ENCODE peak calls at places on chromosomes 6 and 20, in eight cellular contexts. M, A, C, X, J, P, G and I are unnamed samples.

GRCh38 chr6:815348-815738 is 122.4 kb upstream of the EXOC2 start:
- DNase-seq in C (no peak), X (peak; percentile 24), A (no peak), G (no peak), J (no peak), M (no peak), P (no peak), I (no peak)

GRCh38 chr20:62346398-62347150 is 20.5 kb downstream of the LAMA5 start:
- DNase-seq in X (no peak), J (no peak), G (peak; percentile 11), A (no peak), P (no peak), C (no peak), M (no peak), I (no peak)

GRCh38 chr6:31572041-31572911 is at the start of gene LTA:
- DNase-seq in A (no peak), G (no peak), X (no peak), P (no peak), J (no peak), C (no peak), M (no peak), I (no peak)

GRCh38 chr6:115091461-115091860 is 748.6 kb upstream of the HS3ST5 start:
- DNase-seq in M (no peak), C (no peak), J (no peak), G (no peak), A (no peak), P (no peak), X (peak; percentile 19), I (no peak)

GRCh38 chr6:149334201-149334600 is 16.7 kb downstream of the TAB2 start:
- DNase-seq in P (no peak), G (no peak), C (no peak), J (no peak), X (no peak), M (no peak), A (no peak), I (no peak)

GRCh38 chr6:145887969-145888368 is 73.4 kb upstream of the FBXO30 start:
- DNase-seq in J (peak; percentile 32), A (no peak), G (no peak), M (no peak), P (no peak), C (peak; percentile 15), X (peak; percentile 8), I (peak; percentile 42)

GRCh38 chr6:113980937-113981554 is 10.1 kb upstream of the HDAC2 start:
- DNase-seq in M (no peak), C (no peak), A (no peak), G (no peak), J (no peak), X (peak; percentile 85), P (no peak), I (no peak)

GRCh38 chr20:34181484-34181883 is 59.7 kb upstream of the ASIP start:
- DNase-seq in A (no peak), P (no peak), J (no peak), C (no peak), M (no peak), X (no peak), G (no peak), I (no peak)

GRCh38 chr20:14882157-14882556 is 544.7 kb upstream of the FLRT3 start:
- DNase-seq in M (no peak), X (no peak), J (no peak), P (no peak), C (no peak), G (no peak), A (no peak), I (no peak)

GRCh38 chr6:96947055-96947454 is 22.5 kb downstream of the KLHL32 start:
- DNase-seq in A (no peak), G (no peak), J (no peak), X (no peak), C (no peak), P (no peak), M (no peak), I (no peak)

GRCh38 chr6:1247058-1247457 is 64.8 kb upstream of the FOXQ1 start:
- DNase-seq in A (no peak), X (no peak), P (no peak), J (no peak), M (no peak), G (no peak), C (no peak), I (no peak)

GRCh38 chr6:53593001-53593488 is 48.1 kb upstream of the GCLC start:
- DNase-seq in X (no peak), G (no peak), A (no peak), P (no peak), C (no peak), M (no peak), J (peak; percentile 37), I (no peak)

GRCh38 chr6:35035481-35036030 is 105.6 kb downstream of the TCP11 start:
- DNase-seq in G (no peak), A (no peak), C (no peak), M (peak; percentile 11), P (no peak), J (no peak), X (no peak), I (no peak)

GRCh38 chr6:35036059-35036827 is 104.9 kb downstream of the TCP11 start:
- DNase-seq in J (no peak), X (no peak), P (peak; percentile 24), A (no peak), M (peak; percentile 5), C (no peak), G (no peak), I (no peak)

GRCh38 chr6:35036828-35037095 is 104.4 kb downstream of the TCP11 start:
- DNase-seq in J (no peak), P (no peak), M (no peak), X (no peak), A (no peak), C (no peak), G (no peak), I (no peak)

GRCh38 chr6:35033683-35034082 is 107.5 kb downstream of the TCP11 start:
- DNase-seq in J (no peak), X (no peak), M (no peak), C (no peak), P (no peak), G (no peak), A (no peak), I (no peak)

GRCh38 chr6:35034411-35035171 is 106.5 kb downstream of the TCP11 start:
- DNase-seq in X (peak; percentile 49), A (no peak), J (no peak), M (peak; percentile 50), G (peak; percentile 53), P (peak; percentile 77), C (peak; percentile 71), I (peak; percentile 79)
- H3K4me1 ChIP-seq in X (peaks cover 14% of the 10 kb centered on the region), A (peaks cover 37% of the 10 kb centered on the region), J (peaks cover 32% of the 10 kb centered on the region), M (no peaks in the 10 kb centered on the region), G (peaks cover 28% of the 10 kb centered on the region), P (peaks cover 49% of the 10 kb centered on the region), C (peaks cover 94% of the 10 kb centered on the region), I (peaks cover 9% of the 10 kb centered on the region)

GRCh38 chr6:15907914-15908518 is 220.9 kb upstream of the MYLIP start:
- DNase-seq in X (peak; percentile 37), M (no peak), A (no peak), C (no peak), G (no peak), P (no peak), J (no peak), I (no peak)
- H3K4me1 ChIP-seq in X (peaks cover 4% of the 10 kb centered on the region), M (no peaks in the 10 kb centered on the region), A (peaks cover 12% of the 10 kb centered on the region), C (peaks cover 7% of the 10 kb centered on the region), G (no peaks in the 10 kb centered on the region), P (peaks cover 12% of the 10 kb centered on the region), J (no peaks in the 10 kb centered on the region), I (no peaks in the 10 kb centered on the region)

DNA sequence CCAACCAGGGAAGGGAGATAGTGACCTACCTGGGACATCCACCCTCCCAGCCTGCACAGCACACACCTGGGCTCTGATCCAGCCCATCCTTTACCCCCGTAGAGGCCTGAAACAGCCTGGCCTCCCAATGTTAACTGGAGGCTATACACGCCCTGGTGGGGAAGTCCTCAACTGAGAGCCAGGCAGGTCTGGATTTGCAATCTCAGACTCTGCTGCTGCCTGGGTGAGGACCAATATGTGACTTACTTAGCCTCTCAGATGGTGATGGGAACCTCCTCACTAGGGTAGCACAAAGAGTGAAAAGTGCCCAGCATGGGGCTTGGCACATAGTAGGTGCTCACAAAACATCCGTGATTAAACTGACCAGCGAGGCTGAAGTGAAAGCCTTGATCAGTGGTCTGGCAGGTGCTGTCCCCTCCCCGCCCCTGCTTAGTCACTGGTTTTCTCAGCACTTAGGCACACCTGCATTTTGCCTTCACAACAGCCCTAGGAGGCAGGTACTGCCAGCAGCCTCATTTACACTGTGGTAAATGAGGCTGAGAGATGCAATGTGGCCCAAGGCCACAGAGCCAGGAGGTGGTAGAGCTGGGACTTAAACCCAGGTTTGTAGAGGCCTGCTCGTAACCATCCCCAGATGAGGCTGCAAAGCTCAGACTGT is 12.4 kb downstream of the PEDS1 start:
- DNase-seq in M (no peak), C (no peak), X (no peak), J (no peak), G (no peak), P (no peak), A (no peak), I (no peak)
- H3K4me1 ChIP-seq in M (no peaks in the 10 kb centered on the region), C (peaks cover 95% of the 10 kb centered on the region), X (no peaks in the 10 kb centered on the region), J (peaks cover 40% of the 10 kb centered on the region), G (peaks cover 52% of the 10 kb centered on the region), P (peaks cover 93% of the 10 kb centered on the region), A (peaks cover 77% of the 10 kb centered on the region), I (no peaks in the 10 kb centered on the region)

DNA sequence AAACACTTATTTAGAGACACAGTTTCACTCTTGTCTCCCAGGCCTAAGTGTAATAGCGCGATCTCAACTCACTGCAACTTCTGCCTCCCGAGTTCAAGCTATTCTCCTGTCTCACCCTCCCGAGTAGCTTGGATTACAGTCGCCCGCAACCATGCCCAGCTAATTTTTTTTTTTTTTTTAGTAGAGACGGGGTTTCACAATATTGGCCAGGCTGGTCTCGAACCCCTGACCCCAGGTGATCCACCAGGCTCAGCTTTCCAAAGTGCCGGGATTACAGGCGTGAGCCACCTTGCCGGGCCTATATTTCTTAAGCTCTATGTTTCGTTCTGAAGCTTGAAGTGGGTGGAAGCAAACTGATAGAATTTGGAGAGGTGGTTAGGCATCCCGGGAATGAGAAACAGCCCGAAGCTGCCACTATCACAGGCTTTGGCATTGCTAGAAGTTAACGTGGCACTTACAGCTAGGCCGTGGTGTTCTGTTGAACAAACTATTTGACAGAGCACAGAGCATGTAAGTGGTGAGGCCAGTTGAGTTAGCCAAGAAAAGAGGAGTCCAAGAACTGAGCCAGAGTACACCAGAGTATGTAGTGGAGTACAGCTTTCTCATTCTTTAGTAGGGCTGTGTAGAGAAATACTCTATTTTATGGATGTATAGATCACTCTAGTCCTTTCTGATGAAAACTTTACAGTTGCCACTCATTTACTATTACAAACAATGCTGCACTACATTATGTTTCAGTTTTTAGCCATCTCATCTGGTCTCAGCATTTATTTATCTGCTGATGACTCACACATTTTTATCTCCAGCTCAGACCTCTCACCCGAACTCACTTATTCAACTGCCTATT is 62.0 kb upstream of the HFE start:
- DNase-seq in J (peak; percentile 84), C (no peak), A (no peak), G (no peak), M (no peak), P (no peak), X (peak; percentile 71), I (no peak)
- H3K4me1 ChIP-seq in J (peaks cover 39% of the 10 kb centered on the region), C (peaks cover 49% of the 10 kb centered on the region), A (peaks cover 9% of the 10 kb centered on the region), G (peaks cover 13% of the 10 kb centered on the region), M (no peaks in the 10 kb centered on the region), P (peaks cover 33% of the 10 kb centered on the region), X (peaks cover 6% of the 10 kb centered on the region), I (no peaks in the 10 kb centered on the region)

GRCh38 chr6:110884321-110884720 is 9.7 kb downstream of the AMD1 start:
- DNase-seq in C (no peak), M (no peak), P (no peak), J (no peak), X (no peak), G (no peak), A (no peak), I (no peak)
- H3K4me1 ChIP-seq in C (peaks cover 72% of the 10 kb centered on the region), M (peaks cover 5% of the 10 kb centered on the region), P (peaks cover 47% of the 10 kb centered on the region), J (peaks cover 22% of the 10 kb centered on the region), X (peaks cover 2% of the 10 kb centered on the region), G (peaks cover 57% of the 10 kb centered on the region), A (peaks cover 60% of the 10 kb centered on the region), I (no peaks in the 10 kb centered on the region)

GRCh38 chr6:130183271-130184222 is 39.2 kb downstream of the SAMD3 start:
- DNase-seq in C (no peak), A (no peak), X (no peak), J (no peak), P (no peak), M (no peak), G (no peak), I (no peak)
- H3K4me1 ChIP-seq in C (no peaks in the 10 kb centered on the region), A (no peaks in the 10 kb centered on the region), X (no peaks in the 10 kb centered on the region), J (peaks cover 6% of the 10 kb centered on the region), P (no peaks in the 10 kb centered on the region), M (no peaks in the 10 kb centered on the region), G (no peaks in the 10 kb centered on the region), I (no peaks in the 10 kb centered on the region)